ENCODE peak calls at places on chromosomes 12 and 14, in nine cellular contexts. D is fibroblast of lung; W is RWPE1; R is substantia nigra; P is CD4-positive, alpha-beta memory T cell; F is lower lobe of right lung; E is brain microvascular endothelial cell; N is dorsolateral prefrontal cortex; Y is cardiac muscle cell. M is an unnamed sample.

GRCh38 chr12:110693731-110694130 is 4.8 kb upstream of the HVCN1 start:
- DNase-seq in D (no peak), R (peak), E (peak), F (peak), Y (no peak), P (no peak), N (no peak), W (no peak), M (no peak)

GRCh38 chr14:95361373-95362179 is 41.9 kb upstream of the CLMN start:
- DNase-seq in D (no peak), R (peak), E (no peak), N (no peak), W (no peak), F (peak), Y (no peak), P (peak), M (no peak)

GRCh38 chr14:103808403-103809001 is 38.9 kb downstream of the PPP1R13B start:
- DNase-seq in P (peak), Y (peak), F (peak), D (peak), N (peak), R (peak), W (peak), E (peak), M (no peak)

GRCh38 chr12:85621041-85621440 is 215.2 kb downstream of the RASSF9 start:
- DNase-seq in D (no peak), N (no peak), E (no peak), R (no peak), W (peak), Y (no peak), F (no peak), P (no peak), M (no peak)

GRCh38 chr14:59407246-59407615 is 57.9 kb downstream of the GPR135 start:
- DNase-seq in N (no peak), Y (no peak), D (peak), F (no peak), E (peak), P (no peak), W (peak), R (no peak), M (peak)

GRCh38 chr14:88420187-88420586 is 34.7 kb downstream of the SPATA7 start:
- DNase-seq in P (no peak), E (no peak), R (no peak), W (no peak), F (no peak), Y (no peak), D (no peak), N (no peak), M (no peak)

GRCh38 chr12:108826115-108826806 is 31.1 kb downstream of the SSH1 start:
- DNase-seq in W (no peak), Y (no peak), E (peak), F (peak), P (no peak), D (peak), N (peak), R (peak), M (no peak)

GRCh38 chr14:101126376-101127130 is 223.0 kb upstream of the RTL1 start:
- DNase-seq in E (no peak), N (no peak), P (no peak), Y (no peak), R (no peak), F (no peak), D (no peak), W (no peak), M (no peak)

GRCh38 chr12:2402180-2402579 is 349.4 kb downstream of the CACNA1C start:
- DNase-seq in E (no peak), P (no peak), Y (no peak), R (no peak), D (no peak), N (no peak), F (no peak), W (no peak), M (no peak)

GRCh38 chr12:87924149-87924548 is 105.1 kb downstream of the C12orf50 start:
- DNase-seq in R (no peak), P (no peak), N (no peak), W (no peak), D (peak), F (no peak), Y (no peak), E (no peak), M (no peak)

GRCh38 chr12:109309441-109310246 is 560 bp upstream of the FOXN4 start:
- DNase-seq in Y (peak), R (no peak), D (no peak), P (peak), W (no peak), E (no peak), F (no peak), N (no peak), M (no peak)

GRCh38 chr12:132954471-132955048 is 1.5 kb downstream of the ZNF605 start:
- DNase-seq in E (no peak), D (peak), N (no peak), W (peak), Y (no peak), P (no peak), R (no peak), F (no peak), M (no peak)

GRCh38 chr14:94171208-94171607 is 2.9 kb upstream of the PPP4R4 start:
- DNase-seq in F (no peak), N (peak), R (no peak), W (peak), D (peak), P (no peak), Y (no peak), E (no peak), M (peak)

GRCh38 chr12:67519824-67520433 is 128.6 kb upstream of the DYRK2 start:
- DNase-seq in P (no peak), E (no peak), R (peak), F (no peak), Y (no peak), N (peak), D (no peak), W (no peak), M (no peak)

GRCh38 chr12:81819991-81820633 is 61.0 kb upstream of the PPFIA2 start:
- DNase-seq in E (peak), R (no peak), Y (no peak), N (no peak), P (no peak), F (no peak), W (no peak), D (peak), M (no peak)

GRCh38 chr14:102668291-102668873 is 75.9 kb downstream of the RCOR1 start:
- DNase-seq in Y (no peak), N (no peak), W (no peak), P (no peak), D (no peak), E (no peak), R (no peak), F (no peak), M (no peak)

GRCh38 chr12:53052419-53053222 is 2.8 kb downstream of the TNS2 start:
- DNase-seq in P (no peak), Y (no peak), D (peak), F (peak), N (no peak), R (peak), E (peak), W (no peak), M (no peak)

GRCh38 chr14:58426819-58427288 is 477 bp downstream of the TIMM9 start:
- DNase-seq in Y (peak), N (peak), P (no peak), W (peak), D (peak), E (peak), F (peak), R (peak), M (no peak)

GRCh38 chr12:31756977-31757420 is 28.2 kb upstream of the AMN1 start:
- DNase-seq in R (no peak), W (peak), D (peak), N (no peak), E (no peak), Y (no peak), F (no peak), P (no peak), M (peak)

GRCh38 chr12:129459886-129460285 is 443.9 kb downstream of the TMEM132D start:
- DNase-seq in Y (no peak), P (no peak), N (no peak), R (no peak), E (peak), W (no peak), F (no peak), D (peak), M (no peak)

GRCh38 chr12:57094194-57095160 is 5.6 kb downstream of the NAB2 start:
- DNase-seq in N (no peak), W (no peak), Y (no peak), R (no peak), F (no peak), P (no peak), E (no peak), D (no peak), M (no peak)
- H3K27ac ChIP-seq in N (peak), W (peak), Y (peak), R (no peak), F (peak), P (peak), E (peak), D (peak), M (peak)

DNA sequence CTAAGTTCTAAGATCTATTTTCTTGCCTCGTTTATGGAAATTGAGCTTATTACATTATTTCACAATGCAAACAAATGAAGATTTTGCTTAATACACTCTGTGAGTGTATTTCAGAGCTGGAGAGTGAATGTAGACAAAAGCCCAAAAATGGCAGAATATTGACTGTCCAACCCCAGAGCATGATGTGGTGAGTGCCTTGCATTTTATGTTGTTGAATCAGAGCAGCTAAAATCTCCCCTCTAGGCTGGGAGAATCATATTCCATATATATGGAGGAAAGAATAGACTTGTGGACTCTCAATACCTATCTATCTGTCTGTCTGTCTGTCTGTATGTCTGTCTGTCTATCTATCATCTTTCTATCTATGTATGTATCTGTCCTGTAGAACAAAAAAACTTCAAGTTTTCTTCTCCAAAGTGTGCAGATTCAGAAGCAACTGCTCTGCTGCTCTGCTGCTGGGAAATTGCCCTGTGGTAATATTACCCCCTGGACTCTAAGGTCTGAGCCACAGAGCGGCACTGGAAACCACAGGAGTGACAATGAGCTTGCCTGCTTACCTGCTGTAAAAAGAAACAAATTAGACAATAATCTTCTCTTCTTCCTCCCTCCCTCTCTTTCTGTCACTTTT is 209.4 kb upstream of the PRICKLE1 start:
- DNase-seq in F (no peak), D (peak), N (no peak), P (no peak), R (no peak), W (no peak), E (peak), Y (no peak), M (no peak)
- H3K27ac ChIP-seq in F (no peak), D (no peak), N (no peak), P (no peak), R (no peak), W (no peak), E (no peak), Y (peak), M (no peak)

DNA sequence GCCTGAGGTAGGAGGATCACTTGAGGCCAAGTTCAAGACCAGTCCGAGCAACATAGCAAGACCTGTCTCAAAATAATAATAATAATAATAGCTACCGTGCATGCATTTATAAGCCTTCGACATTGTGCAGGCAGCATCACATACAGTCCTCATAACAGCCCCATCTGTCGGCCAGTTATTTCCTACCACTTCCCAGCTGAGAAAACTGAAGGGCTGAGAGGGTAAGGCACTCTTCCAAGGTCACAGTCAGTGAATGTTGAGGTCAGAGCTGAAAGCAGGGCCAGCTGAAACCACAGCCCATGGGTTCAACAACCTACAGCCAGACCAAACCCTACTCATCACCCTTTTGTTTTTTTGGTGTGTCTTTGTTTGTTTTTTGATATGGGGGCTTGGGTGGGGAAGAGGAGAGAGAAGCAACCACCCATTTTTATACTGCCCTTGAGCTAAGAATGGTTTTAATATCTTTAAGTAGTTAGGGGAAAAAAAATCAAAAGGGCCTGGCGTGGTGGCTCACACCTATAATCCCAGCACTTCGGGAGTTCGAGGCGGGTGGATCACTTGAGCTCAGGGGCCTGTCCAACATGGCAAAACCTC is 16.8 kb upstream of the ITPK1 start:
- DNase-seq in W (no peak), Y (peak), F (no peak), R (no peak), P (no peak), E (peak), D (peak), N (no peak), M (no peak)
- H3K27ac ChIP-seq in W (peak), Y (no peak), F (peak), R (no peak), P (no peak), E (no peak), D (no peak), N (no peak), M (no peak)

DNA sequence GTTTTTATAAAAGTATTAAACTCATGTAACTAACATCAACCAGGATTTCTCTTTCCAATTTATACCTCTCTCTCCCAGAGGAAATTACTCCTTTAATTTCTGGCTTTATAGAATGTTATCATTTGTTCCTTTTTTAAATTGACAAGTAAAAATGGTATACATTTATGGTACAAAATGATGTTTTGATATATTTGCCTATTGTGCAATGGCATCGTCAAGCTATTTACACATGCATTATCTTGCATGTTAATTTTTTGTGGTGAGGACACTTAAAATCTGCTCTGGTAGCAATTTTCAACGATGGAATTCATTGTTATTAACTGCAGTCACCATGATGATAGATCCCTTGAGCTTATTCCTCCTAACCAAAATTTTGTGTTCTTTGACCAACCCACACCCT is 149.0 kb upstream of the NAV3 start:
- DNase-seq in D (no peak), R (no peak), P (no peak), N (no peak), W (no peak), Y (no peak), F (no peak), E (no peak), M (no peak)
- H3K27ac ChIP-seq in D (no peak), R (no peak), P (no peak), N (no peak), W (no peak), Y (no peak), F (no peak), E (no peak), M (no peak)

GRCh38 chr12:6342140-6342889 is 439 bp upstream of the TNFRSF1A start:
- DNase-seq in W (no peak), N (no peak), R (no peak), F (no peak), Y (no peak), D (no peak), E (no peak), P (no peak), M (no peak)
- H3K27ac ChIP-seq in W (peak), N (peak), R (peak), F (peak), Y (peak), D (peak), E (peak), P (peak), M (peak)

GRCh38 chr12:51028126-51028810 is 2.1 kb upstream of the SLC11A2 start:
- DNase-seq in Y (peak), R (no peak), P (peak), E (peak), W (no peak), N (no peak), F (no peak), D (peak), M (no peak)
- H3K27ac ChIP-seq in Y (no peak), R (no peak), P (no peak), E (no peak), W (peak), N (no peak), F (peak), D (no peak), M (peak)

GRCh38 chr12:75558262-75558661 is 46.9 kb upstream of the KRR1 start:
- DNase-seq in E (no peak), N (no peak), D (no peak), W (no peak), Y (no peak), R (no peak), F (no peak), P (no peak), M (no peak)
- H3K27ac ChIP-seq in E (no peak), N (no peak), D (no peak), W (no peak), Y (no peak), R (no peak), F (no peak), P (no peak), M (no peak)

DNA sequence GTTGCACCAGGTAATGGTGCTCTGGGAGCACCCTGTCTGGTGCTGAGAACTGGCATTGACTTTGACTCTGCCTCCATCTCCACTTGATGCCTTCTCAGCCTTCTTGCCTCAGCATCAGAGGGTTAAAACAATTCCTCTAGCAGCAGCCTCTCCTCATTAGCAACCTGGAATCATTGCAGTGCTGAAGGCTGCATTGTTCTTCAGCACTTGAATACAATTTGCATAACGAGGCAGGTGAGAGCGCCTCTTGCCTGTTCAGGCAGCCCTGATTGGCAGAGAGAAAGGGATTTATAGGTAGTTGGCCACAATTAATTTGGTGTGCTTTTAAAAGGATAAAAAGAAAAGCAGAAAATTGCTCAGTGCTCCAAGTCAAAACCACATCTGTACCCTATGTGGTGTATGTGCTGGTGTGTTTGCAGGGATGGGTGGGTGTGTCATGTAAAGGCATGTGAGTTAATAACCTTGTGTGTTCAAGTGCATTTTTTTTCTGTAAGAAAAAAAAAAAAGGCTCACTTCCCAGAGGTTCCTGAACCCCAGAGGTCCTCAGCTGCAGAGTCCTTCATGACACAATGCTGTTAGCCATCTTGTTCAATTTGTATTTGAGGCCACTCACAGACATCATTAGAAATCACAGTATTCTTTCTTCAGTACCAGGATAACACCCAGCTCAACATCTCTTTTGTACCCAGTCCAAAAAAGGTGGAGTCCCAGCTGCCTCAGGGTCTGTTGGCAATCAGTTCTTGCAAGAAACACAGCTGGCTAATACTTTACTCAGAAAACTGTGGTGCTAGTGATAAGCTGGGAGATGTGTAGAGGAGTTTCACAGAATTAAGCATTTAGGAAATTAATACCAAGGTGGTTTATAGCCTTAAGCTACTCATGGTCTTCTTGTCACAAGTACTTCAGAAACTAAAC is 385.6 kb downstream of the GRIN2B start:
- DNase-seq in P (no peak), Y (no peak), F (no peak), N (no peak), E (no peak), R (no peak), D (no peak), W (no peak), M (no peak)
- H3K27ac ChIP-seq in P (no peak), Y (no peak), F (no peak), N (no peak), E (no peak), R (no peak), D (no peak), W (no peak), M (no peak)

M was measured in epithelial cell of prostate.